ENCODE peak calls at places on chromosome 1, in ten cellular contexts. Z is astrocyte, Q is astrocyte of the spinal cord, G is cardiac muscle cell, D is osteoblast, B is fibroblast of mammary gland, V is cardiac fibroblast, I is astrocyte of the cerebellum, F is transverse colon, J is fibroblast of pulmonary artery. E is an unnamed sample.
A peak's percentile ranks its signal among the peaks of the same experiment; 100 is the strongest.

GRCh38 chr1:246748867-246749266 is 24.7 kb downstream of the SCCPDH start:
- DNase-seq in Z (no peak), Q (no peak), G (no peak), D (peak; percentile 58), B (peak; percentile 44), V (peak; percentile 25), I (no peak), F (no peak), J (no peak), E (no peak)

GRCh38 chr1:55877440-55878232 is 662.5 kb upstream of the USP24 start:
- DNase-seq in Z (no peak), Q (no peak), G (peak; percentile 24), D (no peak), B (no peak), V (no peak), I (no peak), F (no peak), J (no peak), E (no peak)

GRCh38 chr1:184888505-184888904 is 85.8 kb downstream of the NIBAN1 start:
- DNase-seq in Z (peak; percentile 64), Q (peak; percentile 71), G (no peak), D (no peak), B (peak; percentile 78), V (peak; percentile 52), I (no peak), F (no peak), J (peak; percentile 63), E (peak; percentile 74)

GRCh38 chr1:7608628-7609295 is 162.3 kb upstream of the VAMP3 start:
- DNase-seq in Z (no peak), Q (no peak), G (no peak), D (peak; percentile 48), B (no peak), V (no peak), I (no peak), F (no peak), J (no peak), E (no peak)

GRCh38 chr1:161038523-161039153 is at the start of gene TSTD1:
- DNase-seq in Z (no peak), Q (no peak), G (peak; percentile 55), D (peak; percentile 65), B (no peak), V (no peak), I (no peak), F (peak; percentile 90), J (no peak), E (no peak)

GRCh38 chr1:221672160-221672762 is 69.6 kb downstream of the DUSP10 start:
- DNase-seq in Z (peak; percentile 62), Q (peak; percentile 83), G (no peak), D (peak; percentile 5), B (peak; percentile 83), V (peak; percentile 88), I (peak; percentile 19), F (no peak), J (peak; percentile 76), E (peak; percentile 39)

GRCh38 chr1:114671011-114671938 is 1.4 kb upstream of the DENND2C start:
- DNase-seq in Z (peak; percentile 7), Q (peak; percentile 7), G (no peak), D (peak; percentile 74), B (peak; percentile 35), V (peak; percentile 35), I (no peak), F (no peak), J (peak; percentile 31), E (peak; percentile 44)

GRCh38 chr1:25343872-25344271 is 5.7 kb downstream of the TMEM50A start:
- DNase-seq in Z (peak; percentile 90), Q (peak; percentile 87), G (no peak), D (no peak), B (peak; percentile 90), V (peak; percentile 72), I (peak; percentile 75), F (no peak), J (peak; percentile 69), E (peak; percentile 84)

GRCh38 chr1:46197551-46198025 is 646 bp downstream of the POMGNT1 start:
- DNase-seq in Z (no peak), Q (no peak), G (no peak), D (peak; percentile 89), B (no peak), V (no peak), I (no peak), F (no peak), J (no peak), E (no peak)

GRCh38 chr1:46202975-46203737 is at the start of gene LURAP1:
- DNase-seq in Z (peak; percentile 84), Q (peak; percentile 79), G (peak; percentile 74), D (peak; percentile 95), B (peak; percentile 86), V (peak; percentile 66), I (peak; percentile 40), F (no peak), J (peak; percentile 68), E (peak; percentile 87)

GRCh38 chr1:46196609-46197008 is 1.6 kb downstream of the POMGNT1 start:
- DNase-seq in Z (no peak), Q (no peak), G (no peak), D (no peak), B (no peak), V (no peak), I (no peak), F (no peak), J (no peak), E (no peak)

GRCh38 chr1:46198026-46198826 is at the start of gene POMGNT1:
- DNase-seq in Z (no peak), Q (peak; percentile 47), G (peak; percentile 83), D (peak; percentile 99), B (peak; percentile 41), V (peak; percentile 55), I (no peak), F (peak; percentile 78), J (peak; percentile 39), E (peak; percentile 37)

DNA sequence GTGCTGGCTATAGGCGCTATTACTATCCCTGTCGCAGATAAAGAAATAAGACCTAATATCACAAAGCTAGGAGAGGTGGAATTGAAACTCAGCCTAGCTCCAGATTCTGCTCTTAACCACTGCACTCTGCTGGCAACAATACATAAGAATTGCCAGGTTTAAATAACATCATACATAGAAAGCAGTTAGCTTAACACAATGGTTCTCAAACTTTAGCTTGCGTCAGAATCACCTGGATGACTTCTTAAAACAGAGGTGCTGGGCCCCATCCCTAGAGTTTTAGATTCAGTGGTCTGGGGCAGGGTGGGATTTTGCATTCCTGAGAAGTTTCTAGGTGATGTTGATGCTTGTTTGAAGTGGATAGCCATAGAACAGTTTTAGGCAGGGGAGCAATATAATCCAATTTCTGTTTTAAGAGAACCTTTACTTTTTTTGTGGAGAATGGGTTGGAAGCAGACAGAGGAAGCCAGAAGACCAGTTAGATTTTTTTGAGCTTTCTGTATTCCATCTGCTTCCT is 1.1 kb upstream of the POMGNT1 start:
- DNase-seq in Z (no peak), Q (no peak), G (no peak), D (peak; percentile 89), B (no peak), V (no peak), I (no peak), F (no peak), J (no peak), E (no peak)
- H3K4me3 ChIP-seq in Z (no peak overlapping the region), Q (no peak overlapping the region), G (no peak overlapping the region), D (peak overlapping the region; percentile 92), B (peak overlapping the region; percentile 80), V (no peak overlapping the region), I (no peak overlapping the region), F (no peak overlapping the region), J (peak overlapping the region; percentile 86), E (peak overlapping the region; percentile 93)

DNA sequence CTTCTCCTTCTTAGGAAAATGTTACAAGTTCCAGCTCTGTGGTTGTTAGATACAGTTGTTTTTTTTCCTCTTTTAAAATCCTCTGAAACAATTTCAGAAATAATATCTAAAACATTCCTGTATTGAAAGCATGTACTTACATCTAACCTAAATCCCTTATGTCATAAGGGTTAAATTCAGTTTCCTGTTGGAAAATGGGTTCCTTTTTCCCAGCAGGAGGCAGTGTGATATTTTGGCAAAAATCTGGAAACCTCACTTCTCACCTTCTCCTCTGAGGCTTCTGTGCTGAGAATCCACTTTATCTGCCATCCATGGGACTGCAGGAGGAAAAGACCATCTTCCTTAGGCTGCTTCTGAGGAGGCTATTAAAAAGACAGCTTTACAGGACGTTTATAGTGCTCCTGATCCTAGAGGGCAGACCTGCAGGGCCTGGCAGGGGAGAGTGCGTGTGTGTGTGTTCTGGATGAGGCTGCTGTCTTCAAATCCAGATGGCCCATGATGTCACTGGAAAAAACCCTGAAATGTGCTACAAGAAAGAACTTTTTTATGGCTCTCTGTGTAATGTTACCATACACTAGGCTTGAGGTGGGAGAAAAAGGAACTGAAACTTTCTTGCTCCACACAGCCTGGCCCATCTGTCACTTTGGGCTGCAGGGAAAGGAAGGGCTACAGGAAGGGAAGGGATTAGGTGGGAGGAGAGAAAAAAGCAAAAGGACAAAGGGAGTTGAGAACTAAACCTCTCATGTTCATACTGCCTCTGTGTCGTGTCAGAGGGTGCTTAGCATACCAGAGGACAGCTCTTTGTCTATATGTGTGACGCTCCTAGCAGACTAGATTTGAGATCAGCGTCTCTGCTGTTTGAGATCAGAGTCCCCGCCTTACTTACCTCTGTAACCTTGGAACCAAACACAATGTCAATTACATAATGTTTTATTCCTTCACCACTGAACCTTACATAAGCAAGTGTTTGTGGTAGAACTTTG is 379.2 kb upstream of the SPAG17 start:
- DNase-seq in Z (no peak), Q (no peak), G (no peak), D (no peak), B (peak; percentile 40), V (peak; percentile 1), I (no peak), F (no peak), J (no peak), E (no peak)
- TF ChIP-seq CTCF in Z (no peak), Q (no peak), G (no peak), D (peak; percentile 24), B (peak; percentile 40), V (no peak), I (no peak), F (no peak), J (no peak), E (no peak)

DNA sequence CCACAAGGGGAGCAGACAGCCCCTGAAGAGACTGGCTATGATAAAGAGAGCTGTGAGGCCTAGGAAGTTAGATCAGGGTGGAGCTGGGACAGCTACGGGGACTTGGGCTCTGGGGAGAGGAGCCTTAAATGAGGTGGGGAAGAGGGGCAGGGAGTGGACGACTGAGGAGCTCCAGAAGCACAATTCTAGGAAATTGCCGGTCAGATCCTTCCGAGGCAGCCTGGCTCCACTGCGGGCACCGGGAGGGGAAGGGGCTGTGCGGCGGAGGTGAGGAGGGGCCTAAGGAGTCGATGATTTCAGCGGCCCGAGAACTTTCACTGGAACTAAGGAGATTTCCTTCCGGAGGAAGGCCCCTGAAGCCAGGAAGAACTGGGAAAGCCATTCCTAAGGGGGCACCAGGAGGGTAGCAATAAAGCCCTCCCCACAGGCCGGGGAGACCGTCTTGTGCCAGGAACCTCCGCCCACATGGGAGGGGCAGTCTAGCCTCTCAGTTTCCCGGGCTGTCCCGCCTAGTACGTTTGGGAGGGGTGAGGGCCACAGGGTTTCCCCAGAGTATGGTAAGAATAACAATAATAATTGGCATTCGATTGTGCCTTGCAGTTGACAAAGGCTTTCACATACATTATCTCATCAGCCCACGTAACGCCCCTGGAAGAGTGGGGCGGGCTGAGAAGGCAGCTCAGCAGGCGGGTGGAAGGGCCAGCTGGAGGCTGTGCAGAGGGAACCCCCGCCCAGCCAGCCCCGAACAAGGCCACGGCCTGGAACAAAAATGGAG is 19.6 kb downstream of the NPR1 start:
- DNase-seq in Z (peak; percentile 40), Q (peak; percentile 16), G (no peak), D (peak; percentile 70), B (peak; percentile 83), V (peak; percentile 63), I (no peak), F (no peak), J (peak; percentile 93), E (peak; percentile 86)
- H3K4me3 ChIP-seq in Z (no peak overlapping the region), Q (no peak overlapping the region), G (no peak overlapping the region), D (no peak overlapping the region), B (no peak overlapping the region), V (no peak overlapping the region), I (no peak overlapping the region), F (no peak overlapping the region), J (no peak overlapping the region), E (no peak overlapping the region)

DNA sequence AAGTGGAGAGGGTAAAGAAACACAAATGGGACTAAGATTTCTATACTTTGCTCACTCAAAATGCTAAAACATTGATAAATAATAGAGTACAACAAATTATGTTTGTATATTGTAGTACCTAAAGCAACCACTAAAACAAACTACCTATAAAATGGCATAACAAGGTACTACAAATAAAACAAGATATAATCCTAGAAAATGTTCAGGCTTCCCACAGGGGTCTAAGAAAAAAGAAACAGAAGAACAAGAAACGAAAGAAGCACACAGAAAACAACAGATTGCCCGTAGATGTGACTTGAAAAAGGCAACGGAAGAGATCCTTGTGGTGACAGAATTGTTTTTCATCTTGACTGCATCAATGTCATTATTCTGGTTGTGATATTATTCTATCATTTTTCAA is 63.3 kb upstream of the ADGRL4 start:
- DNase-seq in Z (no peak), Q (no peak), G (no peak), D (no peak), B (no peak), V (no peak), I (no peak), F (no peak), J (no peak), E (no peak)
- TF ChIP-seq CTCF in Z (peak; percentile 6), Q (no peak), G (no peak), D (peak; percentile 5), B (peak; percentile 8), V (peak; percentile 18), I (no peak), F (no peak), J (peak; percentile 4), E (peak; percentile 16)

E was measured in fibroblast of the aortic adventitia.